ENCODE peak calls at places on chromosomes 7 and 10, in nine cellular contexts. One of them, this sample, is unnamed.

GRCh38 chr7:155365146-155365874 is 67.6 kb downstream of the INSIG1 start:
- DNase-seq in AG20443: no peak
- DNase-seq in heart left ventricle: no peak
- DNase-seq in cardiac fibroblast: no peak
- DNase-seq in mucosa of descending colon: no peak
- DNase-seq in NAMALWA: no peak
- DNase-seq in IMR-90: no peak
- DNase-seq in GM19239: no peak
- DNase-seq in osteocyte: no peak
- DNase-seq in this sample: no peak

GRCh38 chr7:24709585-24710360 is 47.5 kb downstream of the GSDME start:
- DNase-seq in NAMALWA: no peak
- DNase-seq in AG20443: no peak
- DNase-seq in mucosa of descending colon: no peak
- DNase-seq in heart left ventricle: no peak
- DNase-seq in cardiac fibroblast: no peak
- DNase-seq in osteocyte: peak
- DNase-seq in GM19239: no peak
- DNase-seq in IMR-90: no peak
- DNase-seq in this sample: no peak

GRCh38 chr10:47020491-47020890 is 109.3 kb downstream of the PTPN20 start:
- DNase-seq in GM19239: no peak
- DNase-seq in osteocyte: peak
- DNase-seq in NAMALWA: no peak
- DNase-seq in heart left ventricle: no peak
- DNase-seq in cardiac fibroblast: peak
- DNase-seq in IMR-90: peak
- DNase-seq in mucosa of descending colon: no peak
- DNase-seq in AG20443: peak
- DNase-seq in this sample: peak

GRCh38 chr10:133261726-133262325 is 14.8 kb downstream of the ADAM8 start:
- DNase-seq in NAMALWA: peak
- DNase-seq in mucosa of descending colon: peak
- DNase-seq in heart left ventricle: peak
- DNase-seq in AG20443: peak
- DNase-seq in osteocyte: no peak
- DNase-seq in IMR-90: peak
- DNase-seq in GM19239: peak
- DNase-seq in cardiac fibroblast: peak
- DNase-seq in this sample: peak

GRCh38 chr7:153682628-153683027 is 369.6 kb upstream of the DPP6 start:
- DNase-seq in AG20443: no peak
- DNase-seq in GM19239: no peak
- DNase-seq in NAMALWA: no peak
- DNase-seq in IMR-90: no peak
- DNase-seq in heart left ventricle: no peak
- DNase-seq in mucosa of descending colon: no peak
- DNase-seq in osteocyte: no peak
- DNase-seq in cardiac fibroblast: no peak
- DNase-seq in this sample: peak

GRCh38 chr7:118186491-118186890 is 2.5 kb downstream of the LSM8 start:
- DNase-seq in osteocyte: no peak
- DNase-seq in AG20443: no peak
- DNase-seq in heart left ventricle: no peak
- DNase-seq in IMR-90: no peak
- DNase-seq in GM19239: no peak
- DNase-seq in NAMALWA: no peak
- DNase-seq in cardiac fibroblast: no peak
- DNase-seq in mucosa of descending colon: no peak
- DNase-seq in this sample: peak

GRCh38 chr7:21261627-21262564 is 166.0 kb upstream of the SP4 start:
- DNase-seq in osteocyte: no peak
- DNase-seq in mucosa of descending colon: peak
- DNase-seq in NAMALWA: peak
- DNase-seq in heart left ventricle: no peak
- DNase-seq in GM19239: peak
- DNase-seq in cardiac fibroblast: peak
- DNase-seq in IMR-90: peak
- DNase-seq in AG20443: peak
- DNase-seq in this sample: peak

GRCh38 chr7:28685660-28686417 is 272.3 kb downstream of the TRIL start:
- DNase-seq in osteocyte: peak
- DNase-seq in cardiac fibroblast: peak
- DNase-seq in heart left ventricle: peak
- DNase-seq in GM19239: no peak
- DNase-seq in AG20443: peak
- DNase-seq in IMR-90: peak
- DNase-seq in NAMALWA: peak
- DNase-seq in mucosa of descending colon: peak
- DNase-seq in this sample: peak

GRCh38 chr7:3370068-3370704 is 69.1 kb downstream of the SDK1 start:
- DNase-seq in GM19239: no peak
- DNase-seq in cardiac fibroblast: no peak
- DNase-seq in mucosa of descending colon: no peak
- DNase-seq in heart left ventricle: no peak
- DNase-seq in AG20443: no peak
- DNase-seq in IMR-90: no peak
- DNase-seq in NAMALWA: no peak
- DNase-seq in osteocyte: no peak
- DNase-seq in this sample: no peak

GRCh38 chr10:124417846-124418725 is 637 bp downstream of the OAT start:
- DNase-seq in osteocyte: peak
- DNase-seq in mucosa of descending colon: peak
- DNase-seq in cardiac fibroblast: peak
- DNase-seq in NAMALWA: peak
- DNase-seq in AG20443: peak
- DNase-seq in heart left ventricle: peak
- DNase-seq in IMR-90: peak
- DNase-seq in GM19239: no peak
- DNase-seq in this sample: peak

GRCh38 chr7:54967384-54967783 is 51.4 kb upstream of the EGFR start:
- DNase-seq in osteocyte: no peak
- DNase-seq in NAMALWA: no peak
- DNase-seq in heart left ventricle: no peak
- DNase-seq in mucosa of descending colon: no peak
- DNase-seq in cardiac fibroblast: peak
- DNase-seq in GM19239: no peak
- DNase-seq in AG20443: no peak
- DNase-seq in IMR-90: peak
- DNase-seq in this sample: no peak

GRCh38 chr7:99324559-99324958 is 1.1 kb upstream of the ARPC1A start:
- DNase-seq in GM19239: no peak
- DNase-seq in heart left ventricle: no peak
- DNase-seq in mucosa of descending colon: no peak
- DNase-seq in IMR-90: no peak
- DNase-seq in AG20443: no peak
- DNase-seq in cardiac fibroblast: no peak
- DNase-seq in NAMALWA: no peak
- DNase-seq in osteocyte: no peak
- DNase-seq in this sample: no peak

GRCh38 chr10:18955041-18955440 is 93.6 kb upstream of the MALRD1 start:
- DNase-seq in mucosa of descending colon: no peak
- DNase-seq in cardiac fibroblast: no peak
- DNase-seq in osteocyte: no peak
- DNase-seq in GM19239: no peak
- DNase-seq in NAMALWA: no peak
- DNase-seq in AG20443: no peak
- DNase-seq in IMR-90: peak
- DNase-seq in heart left ventricle: no peak
- DNase-seq in this sample: no peak

GRCh38 chr7:121107923-121108498 is 119.5 kb downstream of the CPED1 start:
- DNase-seq in NAMALWA: peak
- DNase-seq in cardiac fibroblast: peak
- DNase-seq in mucosa of descending colon: no peak
- DNase-seq in AG20443: peak
- DNase-seq in osteocyte: no peak
- DNase-seq in IMR-90: peak
- DNase-seq in heart left ventricle: no peak
- DNase-seq in GM19239: peak
- DNase-seq in this sample: peak

GRCh38 chr7:98423043-98423442 is 22.2 kb upstream of the BAIAP2L1 start:
- DNase-seq in IMR-90: peak
- DNase-seq in heart left ventricle: no peak
- DNase-seq in mucosa of descending colon: no peak
- DNase-seq in osteocyte: no peak
- DNase-seq in cardiac fibroblast: peak
- DNase-seq in GM19239: no peak
- DNase-seq in NAMALWA: peak
- DNase-seq in AG20443: no peak
- DNase-seq in this sample: peak

GRCh38 chr10:119030421-119031250 is 1.1 kb downstream of the NANOS1 start:
- DNase-seq in AG20443: peak
- DNase-seq in IMR-90: peak
- DNase-seq in mucosa of descending colon: peak
- DNase-seq in cardiac fibroblast: peak
- DNase-seq in NAMALWA: peak
- DNase-seq in osteocyte: peak
- DNase-seq in heart left ventricle: peak
- DNase-seq in GM19239: peak
- DNase-seq in this sample: peak

GRCh38 chr7:2164646-2165045 is 68.1 kb downstream of the MAD1L1 start:
- DNase-seq in IMR-90: no peak
- DNase-seq in heart left ventricle: peak
- DNase-seq in cardiac fibroblast: no peak
- DNase-seq in GM19239: no peak
- DNase-seq in mucosa of descending colon: no peak
- DNase-seq in NAMALWA: no peak
- DNase-seq in osteocyte: peak
- DNase-seq in AG20443: no peak
- DNase-seq in this sample: no peak

GRCh38 chr10:35532141-35532540 is 73.0 kb upstream of the GJD4 start:
- DNase-seq in IMR-90: no peak
- DNase-seq in mucosa of descending colon: no peak
- DNase-seq in NAMALWA: no peak
- DNase-seq in GM19239: no peak
- DNase-seq in osteocyte: no peak
- DNase-seq in AG20443: no peak
- DNase-seq in heart left ventricle: no peak
- DNase-seq in cardiac fibroblast: no peak
- DNase-seq in this sample: no peak

GRCh38 chr10:95788830-95789229 is 32.9 kb downstream of the ENTPD1 start:
- DNase-seq in IMR-90: peak
- DNase-seq in NAMALWA: no peak
- DNase-seq in AG20443: peak
- DNase-seq in heart left ventricle: no peak
- DNase-seq in mucosa of descending colon: no peak
- DNase-seq in GM19239: no peak
- DNase-seq in osteocyte: no peak
- DNase-seq in cardiac fibroblast: peak
- DNase-seq in this sample: no peak

GRCh38 chr7:26061340-26062239 is 90.4 kb upstream of the NFE2L3 start:
- DNase-seq in mucosa of descending colon: peak
- DNase-seq in NAMALWA: peak
- DNase-seq in IMR-90: peak
- DNase-seq in heart left ventricle: no peak
- DNase-seq in osteocyte: no peak
- DNase-seq in AG20443: peak
- DNase-seq in GM19239: peak
- DNase-seq in cardiac fibroblast: peak
- DNase-seq in this sample: peak

This sample was measured in MV-4-11.